ENCODE peak calls at places on chromosomes 12 and 14, in ten cellular contexts. Y is neural progenitor cell; E is RWPE2; M is cardiac muscle cell; R is sigmoid colon; O is AG04450; A is CD8-positive, alpha-beta memory T cell; L is endodermal cell; X is fibroblast of the aortic adventitia; G is GM06990. V is an unnamed sample.

GRCh38 chr12:47491516-47491915 is 214.3 kb downstream of the RPAP3 start:
- DNase-seq in Y (no peak), E (no peak), M (no peak), R (no peak), O (no peak), A (no peak), L (no peak), X (no peak), G (no peak), V (no peak)

GRCh38 chr12:88994537-88994936 is 357.8 kb downstream of the DUSP6 start:
- DNase-seq in Y (no peak), E (no peak), M (peak), R (no peak), O (no peak), A (no peak), L (no peak), X (peak), G (no peak), V (no peak)

GRCh38 chr12:112018571-112019237 is 5.5 kb downstream of the ERP29 start:
- DNase-seq in Y (no peak), E (no peak), M (peak), R (no peak), O (peak), A (no peak), L (no peak), X (peak), G (no peak), V (no peak)

GRCh38 chr12:32566663-32567634 is 112.2 kb upstream of the DNM1L start:
- DNase-seq in Y (no peak), E (no peak), M (peak), R (no peak), O (no peak), A (no peak), L (no peak), X (peak), G (no peak), V (no peak)

GRCh38 chr12:67794151-67794550 is 145.6 kb downstream of the DYRK2 start:
- DNase-seq in Y (no peak), E (no peak), M (no peak), R (no peak), O (no peak), A (no peak), L (no peak), X (peak), G (no peak), V (no peak)

GRCh38 chr12:75666126-75666979 is 154.9 kb upstream of the KRR1 start:
- DNase-seq in Y (peak), E (no peak), M (peak), R (no peak), O (no peak), A (no peak), L (peak), X (peak), G (no peak), V (no peak)

GRCh38 chr12:517538-517937 is 57.8 kb downstream of the B4GALNT3 start:
- DNase-seq in Y (no peak), E (no peak), M (no peak), R (no peak), O (no peak), A (no peak), L (no peak), X (no peak), G (no peak), V (no peak)

GRCh38 chr12:49730050-49730449 is 11.3 kb upstream of the TMBIM6 start:
- DNase-seq in Y (no peak), E (no peak), M (no peak), R (no peak), O (no peak), A (no peak), L (no peak), X (no peak), G (no peak), V (no peak)

GRCh38 chr12:106304797-106305196 is 2.3 kb downstream of the TCP11L2 start:
- DNase-seq in Y (no peak), E (no peak), M (no peak), R (no peak), O (no peak), A (no peak), L (peak), X (no peak), G (no peak), V (no peak)

GRCh38 chr14:104117341-104118005 is 20.9 kb upstream of the KIF26A start:
- DNase-seq in Y (peak), E (peak), M (no peak), R (no peak), O (no peak), A (no peak), L (peak), X (no peak), G (no peak), V (no peak)

GRCh38 chr14:104280902-104281767 is 142.7 kb downstream of the KIF26A start:
- DNase-seq in Y (peak), E (peak), M (no peak), R (no peak), O (no peak), A (no peak), L (peak), X (no peak), G (no peak), V (no peak)

GRCh38 chr12:4975574-4975973 is 65.9 kb downstream of the KCNA1 start:
- DNase-seq in Y (peak), E (no peak), M (no peak), R (no peak), O (no peak), A (no peak), L (peak), X (peak), G (no peak), V (no peak)

GRCh38 chr14:58428011-58428807 is 690 bp downstream of the KIAA0586 start:
- DNase-seq in Y (peak), E (no peak), M (peak), R (no peak), O (no peak), A (no peak), L (peak), X (peak), G (no peak), V (no peak)

GRCh38 chr12:119139448-119139847 is 39.3 kb upstream of the HSPB8 start:
- DNase-seq in Y (no peak), E (no peak), M (no peak), R (no peak), O (no peak), A (no peak), L (no peak), X (no peak), G (no peak), V (no peak)

GRCh38 chr12:2739832-2740641 is 54.7 kb upstream of the FKBP4 start:
- DNase-seq in Y (peak), E (no peak), M (peak), R (no peak), O (peak), A (no peak), L (peak), X (peak), G (no peak), V (peak)

GRCh38 chr12:122471324-122472226 is 29.2 kb downstream of the ZCCHC8 start:
- DNase-seq in Y (peak), E (no peak), M (peak), R (no peak), O (peak), A (peak), L (no peak), X (peak), G (no peak), V (peak)

GRCh38 chr12:50285253-50285652 is 1.9 kb upstream of the LIMA1 start:
- DNase-seq in Y (no peak), E (no peak), M (no peak), R (no peak), O (no peak), A (no peak), L (no peak), X (no peak), G (no peak), V (no peak)

GRCh38 chr14:69880051-69880487 is 853 bp downstream of the SMOC1 start:
- DNase-seq in Y (peak), E (no peak), M (no peak), R (no peak), O (no peak), A (no peak), L (peak), X (no peak), G (no peak), V (no peak)

GRCh38 chr12:53611304-53611703 is 14.9 kb downstream of the ATF7 start:
- DNase-seq in Y (no peak), E (no peak), M (no peak), R (no peak), O (no peak), A (no peak), L (no peak), X (no peak), G (no peak), V (no peak)

GRCh38 chr14:65101631-65102440 is 481 bp downstream of the MAX start:
- DNase-seq in Y (peak), E (no peak), M (no peak), R (no peak), O (no peak), A (peak), L (peak), X (no peak), G (no peak), V (no peak)

GRCh38 chr12:76226956-76227355 is 121.3 kb downstream of the BBS10 start:
- DNase-seq in Y (no peak), E (no peak), M (no peak), R (no peak), O (no peak), A (no peak), L (no peak), X (no peak), G (no peak), V (no peak)

GRCh38 chr12:101230547-101230946 is 20.5 kb upstream of the SLC5A8 start:
- DNase-seq in Y (no peak), E (no peak), M (peak), R (no peak), O (peak), A (no peak), L (no peak), X (peak), G (no peak), V (no peak)

GRCh38 chr12:47881041-47881440 is 23.8 kb downstream of the VDR start:
- DNase-seq in Y (no peak), E (no peak), M (no peak), R (no peak), O (no peak), A (no peak), L (no peak), X (no peak), G (no peak), V (no peak)

GRCh38 chr14:53715390-53715730 is 241.3 kb downstream of the BMP4 start:
- DNase-seq in Y (no peak), E (no peak), M (peak), R (no peak), O (no peak), A (no peak), L (no peak), X (peak), G (no peak), V (no peak)
- H3K4me3 ChIP-seq in Y (no peak), E (no peak), M (no peak), R (no peak), O (no peak), A (no peak), L (no peak), X (no peak), G (no peak), V (no peak)

GRCh38 chr14:93999573-93999972 is 2.5 kb downstream of the CCDC197 start:
- DNase-seq in Y (no peak), E (no peak), M (no peak), R (no peak), O (no peak), A (no peak), L (no peak), X (no peak), G (no peak), V (no peak)

GRCh38 chr14:94000267-94000666 is 3.2 kb downstream of the CCDC197 start:
- DNase-seq in Y (no peak), E (no peak), M (no peak), R (no peak), O (no peak), A (no peak), L (no peak), X (no peak), G (no peak), V (no peak)

GRCh38 chr14:94001501-94002396 is 4.6 kb downstream of the CCDC197 start:
- DNase-seq in Y (peak), E (no peak), M (peak), R (peak), O (peak), A (peak), L (peak), X (peak), G (peak), V (peak)

GRCh38 chr14:93998871-93999403 is 1.8 kb downstream of the CCDC197 start:
- DNase-seq in Y (no peak), E (no peak), M (no peak), R (no peak), O (no peak), A (no peak), L (no peak), X (no peak), G (no peak), V (no peak)

DNA sequence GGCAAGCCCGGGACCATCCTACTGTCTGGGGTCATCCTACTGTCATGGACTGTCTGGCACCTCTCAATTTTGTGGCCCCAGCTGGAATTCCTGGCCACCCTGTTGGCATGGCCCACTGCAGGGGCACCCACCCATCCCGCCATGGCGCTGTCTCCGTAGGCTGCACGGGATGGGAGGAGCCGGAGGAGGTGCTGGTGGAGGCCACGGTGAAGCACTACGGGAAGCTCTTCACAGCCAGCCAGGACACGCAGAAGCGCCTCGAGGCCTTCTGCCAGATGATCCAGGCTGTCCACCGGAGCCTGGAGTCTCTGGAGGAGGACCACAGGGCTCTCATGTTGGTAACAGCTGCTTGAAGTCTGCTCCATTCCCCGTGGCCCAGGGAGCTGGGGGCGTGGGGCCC is 3.9 kb downstream of the CCDC197 start:
- DNase-seq in Y (no peak), E (no peak), M (no peak), R (peak), O (no peak), A (no peak), L (no peak), X (no peak), G (no peak), V (no peak)
- H3K4me3 ChIP-seq in Y (no peak), E (no peak), M (no peak), R (no peak), O (no peak), A (no peak), L (no peak), X (no peak), G (no peak), V (no peak)

GRCh38 chr14:91369628-91370445 is 47.8 kb downstream of the CCDC88C start:
- DNase-seq in Y (no peak), E (no peak), M (no peak), R (no peak), O (no peak), A (no peak), L (no peak), X (no peak), G (no peak), V (peak)
- H3K4me3 ChIP-seq in Y (no peak), E (no peak), M (no peak), R (no peak), O (no peak), A (peak), L (no peak), X (no peak), G (peak), V (peak)

DNA sequence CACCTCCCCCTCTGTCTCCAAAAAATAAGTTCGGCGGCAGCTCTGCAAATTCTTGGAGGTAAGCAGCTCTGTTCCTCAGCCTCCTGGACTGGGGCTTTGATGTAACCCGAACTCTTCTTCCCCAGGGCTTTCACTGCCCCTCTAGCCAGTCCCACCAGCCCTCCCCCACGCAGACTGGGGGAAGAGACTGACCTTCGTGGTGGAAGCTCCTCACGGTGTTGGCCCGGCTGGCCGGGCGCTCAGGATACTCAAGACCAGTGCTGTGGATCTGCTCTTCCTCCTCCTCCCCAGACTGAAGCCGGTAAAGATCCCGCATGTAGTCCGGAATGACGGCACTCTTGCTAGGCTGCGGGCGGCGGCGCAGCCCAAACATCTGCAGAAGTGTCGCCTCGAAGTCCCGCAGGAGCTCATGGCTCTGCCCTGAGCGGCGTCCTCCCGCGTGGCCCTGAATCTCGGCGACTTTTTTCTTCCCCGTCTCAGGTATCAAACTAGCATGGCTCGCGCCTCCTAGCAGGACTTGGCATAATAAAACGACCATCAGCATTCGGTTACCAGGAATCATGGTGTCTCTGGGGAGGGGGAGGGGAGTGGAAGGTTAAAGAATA is 4.9 kb downstream of the BMP4 start:
- DNase-seq in Y (peak), E (no peak), M (peak), R (no peak), O (no peak), A (no peak), L (peak), X (no peak), G (no peak), V (no peak)
- H3K4me3 ChIP-seq in Y (peak), E (no peak), M (peak), R (peak), O (peak), A (no peak), L (peak), X (peak), G (no peak), V (peak)

GRCh38 chr12:95417372-95417771 is 56.6 kb upstream of the METAP2 start:
- DNase-seq in Y (no peak), E (no peak), M (no peak), R (no peak), O (no peak), A (no peak), L (no peak), X (peak), G (no peak), V (no peak)
- H3K4me3 ChIP-seq in Y (no peak), E (no peak), M (no peak), R (no peak), O (no peak), A (no peak), L (no peak), X (no peak), G (no peak), V (no peak)

GRCh38 chr14:84750763-84751554 is 779.0 kb upstream of the FLRT2 start:
- DNase-seq in Y (no peak), E (no peak), M (peak), R (no peak), O (peak), A (no peak), L (no peak), X (no peak), G (no peak), V (no peak)
- H3K4me3 ChIP-seq in Y (no peak), E (no peak), M (no peak), R (no peak), O (no peak), A (no peak), L (peak), X (no peak), G (no peak), V (no peak)

GRCh38 chr14:75885829-75886228 is 96.0 kb downstream of the TGFB3 start:
- DNase-seq in Y (no peak), E (no peak), M (peak), R (no peak), O (no peak), A (no peak), L (no peak), X (peak), G (no peak), V (no peak)
- H3K4me3 ChIP-seq in Y (no peak), E (no peak), M (no peak), R (no peak), O (no peak), A (no peak), L (no peak), X (no peak), G (no peak), V (no peak)

GRCh38 chr12:57898308-57898970 is 42.9 kb upstream of the ATP23 start:
- DNase-seq in Y (no peak), E (no peak), M (no peak), R (no peak), O (no peak), A (no peak), L (peak), X (no peak), G (no peak), V (no peak)

GRCh38 chr12:57896139-57896436 is 45.3 kb upstream of the ATP23 start:
- DNase-seq in Y (peak), E (no peak), M (peak), R (no peak), O (no peak), A (peak), L (no peak), X (peak), G (no peak), V (no peak)

GRCh38 chr12:57899010-57899662 is 42.2 kb upstream of the ATP23 start:
- DNase-seq in Y (no peak), E (no peak), M (peak), R (peak), O (peak), A (peak), L (peak), X (peak), G (peak), V (peak)

GRCh38 chr12:57896437-57897201 is 44.7 kb upstream of the ATP23 start:
- DNase-seq in Y (peak), E (no peak), M (peak), R (peak), O (peak), A (peak), L (peak), X (peak), G (no peak), V (peak)

GRCh38 chr12:57897296-57897974 is 43.9 kb upstream of the ATP23 start:
- DNase-seq in Y (no peak), E (no peak), M (no peak), R (no peak), O (no peak), A (no peak), L (peak), X (no peak), G (no peak), V (no peak)
- H3K4me3 ChIP-seq in Y (peak), E (no peak), M (peak), R (peak), O (peak), A (peak), L (peak), X (peak), G (no peak), V (peak)

V was measured in prostate gland.